ENCODE peak calls at places on chromosomes 11 and 22, in seven cellular contexts. T is A549, Y is heart left ventricle, H is uterus, V is upper lobe of left lung, S is Peyer's patch, R is sigmoid colon. J is an unnamed sample.

GRCh38 chr22:38696606-38697005 is 4.1 kb downstream of the JOSD1 start:
- DNase-seq in T (peak), Y (no peak), H (no peak), V (no peak), S (no peak), R (no peak), J (no peak)

GRCh38 chr11:99773646-99774045 is 752.9 kb downstream of the CNTN5 start:
- DNase-seq in T (peak), Y (no peak), H (no peak), V (no peak), S (no peak), R (no peak), J (no peak)

GRCh38 chr11:126311464-126312291 is 7.8 kb downstream of the DCPS start:
- DNase-seq in T (no peak), Y (no peak), H (no peak), V (no peak), S (peak), R (peak), J (no peak)

GRCh38 chr11:108647701-108648527 is 17.0 kb upstream of the DDX10 start:
- DNase-seq in T (peak), Y (peak), H (peak), V (no peak), S (peak), R (no peak), J (peak)

GRCh38 chr11:2507945-2508749 is 63.3 kb downstream of the KCNQ1 start:
- DNase-seq in T (no peak), Y (peak), H (peak), V (peak), S (no peak), R (peak), J (no peak)

GRCh38 chr11:133406493-133406892 is 125.8 kb downstream of the OPCML start:
- DNase-seq in T (no peak), Y (no peak), H (no peak), V (no peak), S (no peak), R (no peak), J (no peak)

GRCh38 chr22:39463931-39464390 is 7.1 kb downstream of the MGAT3 start:
- DNase-seq in T (no peak), Y (no peak), H (no peak), V (peak), S (peak), R (no peak), J (no peak)

GRCh38 chr11:130802567-130802966 is 113.7 kb downstream of the SNX19 start:
- DNase-seq in T (no peak), Y (no peak), H (no peak), V (no peak), S (no peak), R (no peak), J (no peak)

GRCh38 chr11:119673389-119674336 is 55.3 kb downstream of the NECTIN1 start:
- DNase-seq in T (no peak), Y (no peak), H (no peak), V (no peak), S (no peak), R (no peak), J (peak)

GRCh38 chr11:72824020-72824419 is 9.8 kb downstream of the ATG16L2 start:
- DNase-seq in T (no peak), Y (peak), H (no peak), V (no peak), S (no peak), R (peak), J (no peak)

GRCh38 chr11:77170107-77170506 is 42.1 kb downstream of the MYO7A start:
- DNase-seq in T (no peak), Y (no peak), H (no peak), V (no peak), S (no peak), R (no peak), J (no peak)

GRCh38 chr11:69697861-69698260 is 6.0 kb downstream of the FGF19 start:
- DNase-seq in T (no peak), Y (no peak), H (no peak), V (no peak), S (no peak), R (peak), J (no peak)

GRCh38 chr22:31926969-31927368 is 17.4 kb upstream of the YWHAH start:
- DNase-seq in T (no peak), Y (no peak), H (no peak), V (no peak), S (no peak), R (no peak), J (no peak)

GRCh38 chr11:8656291-8656690 is 26.2 kb downstream of the TRIM66 start:
- DNase-seq in T (no peak), Y (no peak), H (no peak), V (no peak), S (no peak), R (no peak), J (no peak)

GRCh38 chr11:104678408-104678807 is 219.9 kb downstream of the CASP12 start:
- DNase-seq in T (no peak), Y (no peak), H (no peak), V (no peak), S (no peak), R (no peak), J (no peak)

GRCh38 chr11:124670732-124671131 is 2.8 kb downstream of the SIAE start:
- DNase-seq in T (no peak), Y (no peak), H (no peak), V (no peak), S (no peak), R (no peak), J (no peak)

GRCh38 chr11:12175694-12176241 is 65.4 kb downstream of the MICAL2 start:
- DNase-seq in T (peak), Y (no peak), H (no peak), V (no peak), S (no peak), R (no peak), J (no peak)

DNA sequence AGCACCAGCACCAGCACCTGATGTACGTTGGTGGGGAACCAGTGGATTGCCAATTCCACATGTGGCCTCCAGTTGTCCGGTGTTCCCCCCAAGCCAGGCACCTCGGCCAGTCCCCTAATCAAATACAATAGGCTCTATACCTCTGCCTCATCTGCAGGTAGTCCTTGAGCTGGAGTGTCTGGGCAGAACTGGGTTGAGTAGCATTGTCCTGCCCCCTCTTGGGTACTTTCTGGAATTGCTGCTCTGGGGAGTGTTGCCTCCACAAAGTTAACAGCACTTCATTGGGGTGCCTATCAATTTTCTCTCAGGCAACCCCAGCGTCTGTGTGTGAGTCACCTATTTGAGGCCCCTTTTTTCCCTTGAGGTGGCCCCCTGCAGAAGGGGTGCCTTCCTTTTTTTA is 413.0 kb upstream of the LARGE1 start:
- DNase-seq in T (no peak), Y (no peak), H (no peak), V (no peak), S (no peak), R (no peak), J (no peak)
- TF ChIP-seq CTCF in T (no peak), Y (no peak), H (no peak), V (no peak), S (peak), R (no peak), J (no peak)

DNA sequence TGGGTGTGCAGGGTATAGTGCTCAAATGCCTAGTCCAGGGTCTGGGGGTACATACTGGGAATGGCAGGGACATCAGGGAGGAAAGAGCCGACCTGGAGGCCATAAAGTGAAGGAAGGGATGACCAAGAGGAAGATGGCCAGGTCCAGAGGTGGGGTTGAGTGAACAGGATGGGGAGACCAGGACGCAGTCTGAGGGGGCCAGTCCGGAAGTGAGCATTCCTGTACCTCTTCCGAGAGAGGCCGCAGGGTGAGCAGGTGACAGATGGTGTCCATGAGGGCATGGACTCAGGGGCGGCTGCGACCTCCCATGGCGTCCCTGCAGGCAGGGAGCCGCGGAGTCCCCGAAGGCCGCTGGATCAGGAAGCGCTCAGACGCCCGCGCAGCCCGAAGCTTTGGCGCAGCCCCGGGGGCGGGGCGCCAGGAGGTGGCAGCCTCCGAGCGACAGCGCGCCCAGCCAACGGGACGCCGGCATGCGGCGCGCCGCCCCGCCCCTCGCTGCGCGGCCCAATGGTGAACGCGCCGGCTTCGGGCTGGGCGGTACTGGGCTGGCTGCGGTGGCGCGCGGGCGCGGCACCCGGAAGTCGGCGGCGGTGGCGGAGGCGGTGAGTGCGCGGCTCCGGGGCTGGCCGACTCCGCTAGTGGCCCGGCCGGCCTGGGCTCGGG is at the start of gene TANGO2:
- DNase-seq in T (peak), Y (peak), H (peak), V (peak), S (peak), R (peak), J (peak)
- TF ChIP-seq POLR2A in T (peak), Y (peak), H (peak), V (peak), S (peak), R (no peak), J (peak)

GRCh38 chr22:48900626-48901025 is 927.0 kb downstream of the BRD1 start:
- DNase-seq in T (no peak), Y (no peak), H (no peak), V (no peak), S (no peak), R (no peak), J (no peak)

GRCh38 chr22:48900327-48900597 is 927.4 kb downstream of the BRD1 start:
- DNase-seq in T (no peak), Y (no peak), H (no peak), V (no peak), S (no peak), R (no peak), J (no peak)

GRCh38 chr22:48899523-48900326 is 927.9 kb downstream of the BRD1 start:
- DNase-seq in T (no peak), Y (no peak), H (no peak), V (no peak), S (peak), R (peak), J (no peak)

GRCh38 chr22:48902001-48902869 is 925.4 kb downstream of the BRD1 start:
- DNase-seq in T (no peak), Y (no peak), H (no peak), V (peak), S (peak), R (peak), J (no peak)

GRCh38 chr22:48901324-48901723 is 926.3 kb downstream of the BRD1 start:
- DNase-seq in T (no peak), Y (no peak), H (no peak), V (no peak), S (no peak), R (no peak), J (no peak)
- TF ChIP-seq CTCF in T (no peak), Y (no peak), H (no peak), V (no peak), S (no peak), R (no peak), J (no peak)

DNA sequence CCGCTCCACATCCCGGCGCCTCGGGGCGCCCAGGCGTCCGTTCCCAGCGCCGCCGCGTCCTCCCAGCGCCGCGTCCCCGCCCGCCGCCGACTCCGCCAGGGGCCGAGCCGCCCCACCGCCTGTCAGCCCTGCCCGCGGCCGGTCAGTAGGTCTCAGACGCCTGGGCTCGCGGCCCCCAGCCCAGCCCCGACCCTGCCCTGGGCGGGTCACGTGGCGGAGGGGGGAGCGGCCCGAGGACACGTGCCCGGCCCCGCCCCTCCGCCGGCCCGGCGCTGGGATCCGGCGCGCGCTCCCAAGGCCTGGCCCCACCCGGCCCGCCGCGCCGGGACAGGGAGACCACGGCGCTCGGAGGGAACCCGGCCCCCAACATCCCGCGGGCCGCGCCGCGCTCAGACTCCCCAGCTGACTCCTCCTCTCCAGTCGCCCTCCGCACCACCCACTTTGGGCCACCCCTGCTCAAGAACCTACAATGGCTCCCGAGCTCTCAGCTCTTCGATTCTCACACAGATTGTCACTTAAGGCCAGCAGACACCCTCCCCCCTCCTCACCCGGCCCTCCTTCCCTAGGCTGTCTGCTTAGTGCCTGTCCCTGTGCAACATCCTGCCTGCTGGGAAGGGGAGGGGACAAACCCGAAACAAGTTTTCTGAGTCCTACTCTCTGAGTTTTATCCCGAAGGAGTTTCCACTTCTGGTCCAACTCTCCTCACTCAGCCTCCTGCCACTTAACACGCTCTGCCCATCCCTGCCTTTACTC is at the start of gene RAB3IL1:
- DNase-seq in T (peak), Y (peak), H (peak), V (peak), S (peak), R (peak), J (peak)
- TF ChIP-seq POLR2A in T (no peak), Y (peak), H (peak), V (peak), S (no peak), R (no peak), J (no peak)

DNA sequence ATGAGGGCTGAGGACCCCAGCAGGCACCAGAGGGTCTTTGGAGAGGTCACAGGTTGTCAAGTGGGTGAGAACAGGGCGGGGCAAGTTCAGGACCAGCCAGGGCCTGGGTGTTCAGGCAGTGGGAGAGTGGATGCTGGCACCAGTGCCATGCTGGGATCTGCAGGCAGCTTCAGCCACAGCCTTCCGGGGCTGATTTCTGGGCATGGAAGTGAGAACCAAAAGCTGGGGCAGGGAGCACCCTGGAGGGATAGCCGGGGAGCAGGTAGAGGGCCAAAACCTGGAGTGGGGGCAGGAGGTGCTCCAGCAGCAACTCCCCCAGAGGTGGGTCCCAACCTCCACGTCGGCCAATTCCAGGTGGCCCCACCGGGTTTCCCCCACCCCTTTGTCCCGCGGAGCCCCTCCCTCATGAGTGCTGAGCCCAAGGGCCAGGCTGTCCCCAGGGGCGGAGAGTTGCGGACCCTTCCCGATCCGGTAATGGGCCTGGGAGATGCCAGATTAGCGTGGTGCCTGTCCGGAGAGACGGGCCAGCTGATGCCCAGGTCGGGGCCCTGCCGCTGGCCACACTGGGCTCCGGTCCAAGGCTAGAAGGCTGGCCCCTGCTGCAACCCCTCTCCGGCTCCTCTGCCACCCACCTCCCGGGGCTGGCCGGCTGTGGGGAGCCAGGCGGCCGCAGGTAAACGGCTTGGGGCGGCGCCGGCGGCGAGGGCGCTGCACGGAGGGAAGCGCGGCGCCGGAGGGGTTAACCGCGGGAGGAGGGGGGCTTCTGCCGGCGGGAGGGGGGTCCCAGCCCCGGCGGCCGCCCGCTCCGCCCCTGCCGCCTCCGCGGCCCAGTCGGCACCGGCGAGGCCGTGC is at the start of gene KCNK4:
- DNase-seq in T (no peak), Y (no peak), H (no peak), V (peak), S (peak), R (no peak), J (no peak)
- TF ChIP-seq CTCF in T (no peak), Y (no peak), H (no peak), V (no peak), S (no peak), R (no peak), J (no peak)

DNA sequence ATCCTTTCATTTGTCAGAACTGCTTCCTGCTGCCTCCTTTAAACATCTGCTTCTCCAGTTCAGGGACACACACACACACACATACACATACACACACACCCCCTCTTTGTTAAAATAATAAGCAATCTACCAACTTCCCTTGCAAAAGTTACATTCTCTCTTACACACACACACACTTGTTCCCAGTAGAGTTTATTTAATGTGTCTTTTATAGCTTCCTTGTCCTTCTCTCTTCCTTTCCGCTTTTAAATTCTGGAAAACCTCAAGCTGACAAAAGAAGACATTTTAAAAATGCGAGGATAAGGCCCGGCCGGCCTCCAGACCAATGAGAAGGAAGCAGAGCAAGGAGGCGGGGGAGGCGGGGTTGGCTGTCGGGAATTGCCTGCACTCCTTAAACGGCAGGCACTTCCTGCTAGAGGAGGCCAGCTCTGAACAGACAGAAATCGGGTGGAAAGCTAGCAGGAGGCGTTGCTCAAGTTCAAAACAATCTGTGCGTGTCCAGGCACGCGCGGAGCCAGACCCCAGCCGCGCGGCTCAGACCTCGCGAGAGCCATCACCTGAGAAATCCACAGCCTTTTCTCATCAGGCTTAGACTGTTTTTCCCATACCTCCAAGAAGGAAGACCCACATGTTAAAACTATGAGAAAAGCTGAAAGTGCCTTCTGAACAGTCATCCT is 99.9 kb downstream of the MAML2 start:
- DNase-seq in T (peak), Y (peak), H (peak), V (peak), S (peak), R (peak), J (peak)
- TF ChIP-seq POLR2A in T (no peak), Y (peak), H (peak), V (peak), S (peak), R (no peak), J (peak)